ENCODE peak calls at places on chromosomes 7 and 10, in five cellular contexts. M, X, E, T and Z are unnamed samples. For H3K4me1, the result is how much of the 10 kb centered on the place peaks cover.

GRCh38 chr7:103348452-103348851 is 1.0 kb downstream of the PSMC2 start:
- DNase-seq in M (peak), X (no peak), E (no peak), T (no peak), Z (no peak)

GRCh38 chr10:79192677-79193003 is 123.9 kb downstream of the ZMIZ1 start:
- DNase-seq in M (peak), X (no peak), E (peak), T (no peak), Z (no peak)

GRCh38 chr10:18140149-18140956 is at the start of gene CACNB2:
- DNase-seq in M (peak), X (peak), E (peak), T (peak), Z (peak)

GRCh38 chr10:79105164-79105739 is 36.5 kb downstream of the ZMIZ1 start:
- DNase-seq in M (no peak), X (no peak), E (no peak), T (peak), Z (no peak)

GRCh38 chr7:30012757-30013156 is 13.7 kb downstream of the FKBP14 start:
- DNase-seq in M (no peak), X (no peak), E (no peak), T (no peak), Z (no peak)

GRCh38 chr10:3166496-3167290 is 5.9 kb downstream of the PITRM1 start:
- DNase-seq in M (no peak), X (no peak), E (no peak), T (no peak), Z (no peak)

GRCh38 chr10:89296227-89296648 is 5.6 kb upstream of the IFIT2 start:
- DNase-seq in M (peak), X (no peak), E (peak), T (no peak), Z (no peak)

GRCh38 chr7:6604458-6604857 is 11.0 kb upstream of the ZNF853 start:
- DNase-seq in M (no peak), X (no peak), E (no peak), T (no peak), Z (no peak)

GRCh38 chr7:25124485-25125136 is 449 bp downstream of the CYCS start:
- DNase-seq in M (peak), X (no peak), E (peak), T (peak), Z (no peak)

GRCh38 chr10:104406715-104407517 is 53.3 kb downstream of the CFAP58 start:
- DNase-seq in M (peak), X (no peak), E (peak), T (peak), Z (no peak)

GRCh38 chr7:29207469-29207868 is 12.9 kb downstream of the CHN2 start:
- DNase-seq in M (peak), X (no peak), E (no peak), T (no peak), Z (no peak)

GRCh38 chr10:27433976-27434375 is 70.1 kb upstream of the RAB18 start:
- DNase-seq in M (no peak), X (no peak), E (no peak), T (no peak), Z (no peak)

GRCh38 chr7:111736475-111736874 is 174.2 kb upstream of the IMMP2L start:
- DNase-seq in M (peak), X (no peak), E (no peak), T (no peak), Z (no peak)

GRCh38 chr7:29892231-29892630 is 85.9 kb downstream of the WIPF3 start:
- DNase-seq in M (no peak), X (no peak), E (no peak), T (no peak), Z (no peak)

GRCh38 chr10:131169146-131169545 is 142.4 kb downstream of the TCERG1L start:
- DNase-seq in M (no peak), X (peak), E (no peak), T (no peak), Z (no peak)

GRCh38 chr7:36784991-36785940 is 61.0 kb upstream of the AOAH start:
- DNase-seq in M (no peak), X (no peak), E (no peak), T (no peak), Z (no peak)

GRCh38 chr7:149850716-149851115 is 12.5 kb downstream of the ZNF862 start:
- DNase-seq in M (no peak), X (no peak), E (no peak), T (no peak), Z (no peak)

GRCh38 chr10:30182191-30183075 is 123.0 kb upstream of the JCAD start:
- DNase-seq in M (peak), X (no peak), E (peak), T (no peak), Z (no peak)

GRCh38 chr10:109882251-109883057 is 40.9 kb downstream of the XPNPEP1 start:
- DNase-seq in M (no peak), X (peak), E (no peak), T (no peak), Z (no peak)

GRCh38 chr7:55574062-55574717 is 1.9 kb upstream of the VOPP1 start:
- DNase-seq in M (peak), X (no peak), E (peak), T (no peak), Z (no peak)

GRCh38 chr7:73451780-73452398 is 18.3 kb downstream of the FZD9 start:
- DNase-seq in M (peak), X (no peak), E (peak), T (peak), Z (no peak)

GRCh38 chr10:54501919-54502318 is 299.1 kb downstream of the PCDH15 start:
- DNase-seq in M (no peak), X (no peak), E (no peak), T (no peak), Z (no peak)

GRCh38 chr10:3010819-3011422 is 56.4 kb upstream of the PFKP start:
- DNase-seq in M (no peak), X (no peak), E (no peak), T (no peak), Z (no peak)

GRCh38 chr7:98834949-98835348 is 34.9 kb downstream of the TMEM130 start:
- DNase-seq in M (no peak), X (no peak), E (no peak), T (no peak), Z (no peak)

GRCh38 chr7:123208793-123209192 is 9.0 kb upstream of the SLC13A1 start:
- DNase-seq in M (no peak), X (no peak), E (peak), T (peak), Z (no peak)

GRCh38 chr10:97714401-97715258 is 1.1 kb downstream of the MARVELD1 start:
- DNase-seq in M (peak), X (peak), E (peak), T (peak), Z (peak)

GRCh38 chr7:107920048-107920772 is 29.2 kb downstream of the DLD start:
- DNase-seq in M (no peak), X (no peak), E (peak), T (no peak), Z (no peak)

GRCh38 chr7:47534322-47535032 is 47.4 kb downstream of the TNS3 start:
- DNase-seq in M (peak), X (no peak), E (no peak), T (peak), Z (no peak)

GRCh38 chr7:133705596-133705995 is 421.5 kb upstream of the LRGUK start:
- DNase-seq in M (peak), X (no peak), E (no peak), T (no peak), Z (no peak)

GRCh38 chr7:26202019-26202985 is 757 bp downstream of the CBX3 start:
- DNase-seq in M (peak), X (no peak), E (no peak), T (peak), Z (peak)

GRCh38 chr10:84715911-84716310 is 387.5 kb downstream of the CCSER2 start:
- DNase-seq in M (peak), X (peak), E (no peak), T (peak), Z (no peak)

GRCh38 chr7:157018997-157019591 is 8.6 kb upstream of the MNX1 start:
- DNase-seq in M (no peak), X (peak), E (no peak), T (peak), Z (peak)

GRCh38 chr7:118232837-118233236 is 8.3 kb downstream of the ANKRD7 start:
- DNase-seq in M (peak), X (no peak), E (no peak), T (peak), Z (no peak)

GRCh38 chr7:139086454-139086853 is 23.1 kb downstream of the ZC3HAV1 start:
- DNase-seq in M (no peak), X (no peak), E (no peak), T (no peak), Z (no peak)

GRCh38 chr7:139087212-139087611 is 22.3 kb downstream of the ZC3HAV1 start:
- DNase-seq in M (no peak), X (no peak), E (no peak), T (no peak), Z (no peak)

GRCh38 chr7:139081584-139081983 is 27.9 kb downstream of the ZC3HAV1 start:
- DNase-seq in M (no peak), X (no peak), E (no peak), T (no peak), Z (no peak)

GRCh38 chr7:139088268-139088667 is 21.3 kb downstream of the ZC3HAV1 start:
- DNase-seq in M (no peak), X (no peak), E (no peak), T (no peak), Z (no peak)

DNA sequence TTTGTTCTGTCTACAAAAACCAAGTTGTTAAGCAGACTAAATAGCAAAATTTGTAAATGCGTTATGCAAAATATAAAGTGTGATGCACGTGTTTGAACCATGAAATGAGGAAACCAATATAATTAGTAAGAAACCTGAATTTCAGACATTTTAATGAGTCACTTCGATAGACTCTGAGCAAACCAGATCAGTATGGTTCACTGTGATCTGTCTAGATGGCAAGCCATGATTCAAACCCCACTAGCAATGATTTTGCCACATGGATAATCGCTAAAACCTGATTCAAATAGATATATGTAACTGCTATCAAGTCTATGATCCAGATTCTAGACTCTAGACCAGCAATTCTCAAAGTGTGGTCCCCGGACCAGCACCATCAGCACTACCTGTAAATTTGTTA is 24.8 kb downstream of the ZC3HAV1 start:
- DNase-seq in M (no peak), X (no peak), E (no peak), T (no peak), Z (no peak)
- H3K4me1 ChIP-seq in M (under half), X (under half), E (under half), T (under half), Z (under half)

GRCh38 chr10:11685787-11686218 is 56.4 kb upstream of the ECHDC3 start:
- DNase-seq in M (peak), X (no peak), E (peak), T (no peak), Z (peak)

GRCh38 chr10:11683529-11684320 is 58.5 kb upstream of the ECHDC3 start:
- DNase-seq in M (no peak), X (no peak), E (no peak), T (no peak), Z (peak)

GRCh38 chr10:11687357-11687771 is 54.8 kb upstream of the ECHDC3 start:
- DNase-seq in M (no peak), X (no peak), E (no peak), T (no peak), Z (no peak)

GRCh38 chr10:11682896-11683295 is 59.3 kb upstream of the ECHDC3 start:
- DNase-seq in M (no peak), X (no peak), E (no peak), T (no peak), Z (no peak)

GRCh38 chr10:11684717-11685645 is 57.2 kb upstream of the ECHDC3 start:
- DNase-seq in M (peak), X (peak), E (peak), T (peak), Z (peak)
- H3K9ac ChIP-seq in M (peak), X (no peak), E (no peak), T (no peak), Z (no peak)

GRCh38 chr7:44982970-44983369 is 4.2 kb upstream of the MYO1G start:
- DNase-seq in M (no peak), X (no peak), E (no peak), T (no peak), Z (peak)

GRCh38 chr7:44982535-44982923 is 3.7 kb upstream of the MYO1G start:
- DNase-seq in M (no peak), X (no peak), E (no peak), T (no peak), Z (no peak)

GRCh38 chr7:44979481-44980392 is 922 bp upstream of the MYO1G start:
- DNase-seq in M (peak), X (no peak), E (peak), T (no peak), Z (peak)

GRCh38 chr7:44980393-44981034 is 1.7 kb upstream of the MYO1G start:
- DNase-seq in M (peak), X (no peak), E (peak), T (no peak), Z (peak)

DNA sequence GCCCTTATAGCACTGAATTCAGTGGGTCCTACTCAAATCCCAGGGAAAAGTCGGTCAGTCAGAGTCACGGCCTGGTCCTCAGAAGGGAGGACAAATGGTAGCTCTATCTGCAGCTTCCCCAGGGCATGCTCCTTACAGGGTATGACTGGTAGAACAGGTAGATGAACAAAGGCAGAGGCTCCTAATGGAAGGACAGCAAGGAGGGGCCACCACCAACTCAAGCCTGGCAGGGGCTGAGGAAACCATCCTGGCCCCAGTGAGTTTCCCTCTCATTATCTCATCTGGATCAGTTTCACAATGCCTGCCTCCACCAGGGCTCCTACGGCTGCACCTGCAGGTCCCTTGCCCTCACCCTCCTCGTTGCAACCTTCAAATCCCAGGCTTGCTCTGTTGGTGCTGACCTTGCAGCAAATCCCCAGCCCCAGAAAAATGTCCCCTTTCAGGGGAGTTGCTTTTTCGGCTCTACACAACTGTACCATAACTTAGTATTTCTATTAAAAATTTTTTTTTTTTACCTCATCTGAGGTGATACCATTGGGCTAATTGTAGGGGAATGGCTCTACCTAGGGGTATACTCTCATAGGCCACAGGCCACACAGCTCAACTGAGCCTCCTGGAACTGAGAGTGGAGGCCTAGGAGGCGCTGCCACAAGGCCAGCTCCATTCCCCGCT is 2.4 kb upstream of the MYO1G start:
- DNase-seq in M (no peak), X (no peak), E (no peak), T (no peak), Z (peak)
- H3K4me1 ChIP-seq in M (under half), X (under half), E (under half), T (under half), Z (under half)

GRCh38 chr10:114616103-114616502 is 42.0 kb downstream of the ABLIM1 start:
- DNase-seq in M (no peak), X (no peak), E (no peak), T (no peak), Z (no peak)
- H3K9ac ChIP-seq in M (no peak), X (no peak), E (no peak), T (no peak), Z (no peak)

DNA sequence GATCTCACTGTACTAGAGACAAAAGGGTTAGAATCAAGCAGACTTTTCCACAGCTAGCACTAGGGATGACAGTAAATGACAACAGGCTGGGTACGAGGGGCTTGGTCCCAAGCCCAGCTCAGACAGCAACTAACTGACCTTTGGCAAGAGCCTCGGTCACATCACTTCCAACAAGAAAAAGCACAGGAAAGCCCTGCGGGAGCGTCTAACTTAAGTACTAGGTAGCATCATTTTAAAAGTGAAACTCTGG is 22.8 kb downstream of the CALML3 start:
- DNase-seq in M (peak), X (no peak), E (peak), T (no peak), Z (no peak)
- H3K4me1 ChIP-seq in M (under half), X (under half), E (under half), T (under half), Z (under half)

GRCh38 chr10:12067336-12067735 is 1.4 kb upstream of the DHTKD1 start:
- DNase-seq in M (peak), X (no peak), E (peak), T (no peak), Z (no peak)
- H3K9ac ChIP-seq in M (no peak), X (no peak), E (no peak), T (no peak), Z (no peak)

DNA sequence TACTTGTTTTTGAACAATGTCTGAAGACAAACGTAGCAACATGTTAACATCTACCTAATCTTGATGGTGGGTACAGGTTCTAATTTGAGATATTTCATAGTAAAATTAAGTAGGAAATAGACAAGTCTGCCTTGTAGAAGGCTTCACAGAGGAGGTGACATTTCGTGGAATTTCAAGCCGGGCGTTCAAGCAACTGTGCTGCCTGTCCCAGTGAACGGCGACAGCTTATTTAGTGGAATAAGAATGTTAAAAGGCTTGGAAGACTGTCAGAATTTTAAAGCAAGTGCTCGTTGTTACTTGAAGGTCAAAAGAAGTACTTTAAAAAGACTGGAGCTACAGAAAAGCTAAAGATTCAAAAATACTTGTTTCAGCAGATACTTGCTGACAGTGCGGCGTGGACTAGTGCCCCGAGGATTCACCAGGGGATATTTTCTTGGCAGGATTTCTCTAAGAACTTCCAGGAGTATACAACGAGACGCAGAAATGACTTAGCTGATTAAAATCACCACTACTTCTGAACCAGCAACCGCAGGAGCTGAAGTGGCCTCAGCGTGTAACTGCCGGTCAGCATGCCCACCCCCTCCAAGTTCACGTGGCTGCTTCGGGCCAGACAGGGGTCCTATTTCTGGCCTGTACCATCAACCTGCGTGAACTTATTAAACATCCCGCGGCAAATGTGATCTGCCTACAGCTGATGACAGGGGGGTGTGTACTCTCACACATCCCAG is 46.5 kb downstream of the CTBP2 start:
- DNase-seq in M (peak), X (no peak), E (no peak), T (no peak), Z (no peak)
- H3K4me1 ChIP-seq in M (under half), X (under half), E (under half), T (under half), Z (under half)